ENCODE peak calls at places on chromosomes 4 and X, in five cellular contexts. One of them, this sample, is unnamed.

GRCh38 chrX:77899081-77899828 is at the start of gene COX7B:
- DNase-seq in posterior vena cava: no peak
- DNase-seq in AG08395: peak; percentile 65
- DNase-seq in nucleus accumbens: peak; percentile 88
- DNase-seq in AG10803: peak; percentile 95
- DNase-seq in this sample: peak; percentile 83

GRCh38 chrX:71870337-71871098 is 40.1 kb upstream of the NHSL2 start:
- DNase-seq in AG10803: no peak
- DNase-seq in nucleus accumbens: no peak
- DNase-seq in posterior vena cava: no peak
- DNase-seq in AG08395: no peak
- DNase-seq in this sample: no peak

GRCh38 chr4:183968502-183968901 is 63.4 kb downstream of the STOX2 start:
- DNase-seq in AG08395: no peak
- DNase-seq in nucleus accumbens: no peak
- DNase-seq in AG10803: no peak
- DNase-seq in posterior vena cava: no peak
- DNase-seq in this sample: no peak

GRCh38 chr4:37762294-37763163 is 64.0 kb upstream of the PGM2 start:
- DNase-seq in AG10803: no peak
- DNase-seq in AG08395: no peak
- DNase-seq in nucleus accumbens: no peak
- DNase-seq in posterior vena cava: no peak
- DNase-seq in this sample: no peak

GRCh38 chr4:41124916-41125548 is 89.3 kb downstream of the APBB2 start:
- DNase-seq in AG10803: peak; percentile 33
- DNase-seq in AG08395: no peak
- DNase-seq in posterior vena cava: no peak
- DNase-seq in nucleus accumbens: no peak
- DNase-seq in this sample: no peak

GRCh38 chrX:12771445-12772069 is 19.7 kb upstream of the PRPS2 start:
- DNase-seq in AG10803: peak; percentile 16
- DNase-seq in AG08395: peak; percentile 26
- DNase-seq in nucleus accumbens: peak; percentile 15
- DNase-seq in posterior vena cava: peak; percentile 87
- DNase-seq in this sample: peak; percentile 32

GRCh38 chrX:9678215-9678980 is 87.2 kb downstream of the GPR143 start:
- DNase-seq in AG10803: no peak
- DNase-seq in posterior vena cava: no peak
- DNase-seq in AG08395: no peak
- DNase-seq in nucleus accumbens: no peak
- DNase-seq in this sample: no peak

GRCh38 chrX:71989768-71990167 is 79.1 kb downstream of the NHSL2 start:
- DNase-seq in AG10803: peak; percentile 75
- DNase-seq in posterior vena cava: peak; percentile 84
- DNase-seq in nucleus accumbens: no peak
- DNase-seq in AG08395: peak; percentile 60
- DNase-seq in this sample: no peak

GRCh38 chrX:18666614-18667013 is 5.3 kb downstream of the RS1 start:
- DNase-seq in AG08395: no peak
- DNase-seq in AG10803: no peak
- DNase-seq in nucleus accumbens: no peak
- DNase-seq in posterior vena cava: no peak
- DNase-seq in this sample: no peak

GRCh38 chr4:176475091-176475490 is 155.3 kb downstream of the SPCS3 start:
- DNase-seq in AG08395: no peak
- DNase-seq in posterior vena cava: no peak
- DNase-seq in nucleus accumbens: no peak
- DNase-seq in AG10803: no peak
- DNase-seq in this sample: no peak

GRCh38 chr4:55087016-55087929 is 38.1 kb downstream of the KDR start:
- DNase-seq in posterior vena cava: no peak
- DNase-seq in nucleus accumbens: peak; percentile 49
- DNase-seq in AG10803: peak; percentile 40
- DNase-seq in AG08395: no peak
- DNase-seq in this sample: no peak

GRCh38 chrX:155747520-155747919 is 133.6 kb upstream of the VAMP7 start:
- DNase-seq in AG08395: no peak
- DNase-seq in AG10803: no peak
- DNase-seq in nucleus accumbens: no peak
- DNase-seq in posterior vena cava: no peak
- DNase-seq in this sample: peak; percentile 67

GRCh38 chr4:89263265-89263664 is 44.3 kb downstream of the GPRIN3 start:
- DNase-seq in nucleus accumbens: no peak
- DNase-seq in AG08395: no peak
- DNase-seq in posterior vena cava: no peak
- DNase-seq in AG10803: no peak
- DNase-seq in this sample: no peak

GRCh38 chr4:92121099-92121498 is 182.7 kb upstream of the GRID2 start:
- DNase-seq in nucleus accumbens: no peak
- DNase-seq in AG10803: no peak
- DNase-seq in posterior vena cava: no peak
- DNase-seq in AG08395: no peak
- DNase-seq in this sample: no peak

GRCh38 chrX:7318661-7319060 is 170.7 kb upstream of the PUDP start:
- DNase-seq in AG08395: no peak
- DNase-seq in posterior vena cava: no peak
- DNase-seq in nucleus accumbens: no peak
- DNase-seq in AG10803: peak; percentile 1
- DNase-seq in this sample: no peak

GRCh38 chr4:20480161-20480947 is 219.9 kb upstream of the PACRGL start:
- DNase-seq in AG08395: no peak
- DNase-seq in posterior vena cava: no peak
- DNase-seq in AG10803: no peak
- DNase-seq in nucleus accumbens: no peak
- DNase-seq in this sample: no peak

GRCh38 chr4:109072595-109072994 is 229.9 kb downstream of the COL25A1 start:
- DNase-seq in AG10803: peak; percentile 95
- DNase-seq in posterior vena cava: no peak
- DNase-seq in nucleus accumbens: no peak
- DNase-seq in AG08395: peak; percentile 54
- DNase-seq in this sample: no peak

GRCh38 chrX:18617351-18617750 is 54.6 kb downstream of the RS1 start:
- DNase-seq in AG10803: peak; percentile 54
- DNase-seq in posterior vena cava: no peak
- DNase-seq in nucleus accumbens: no peak
- DNase-seq in AG08395: peak; percentile 20
- DNase-seq in this sample: peak; percentile 42

GRCh38 chrX:101460669-101461068 is 24.6 kb upstream of the ARMCX4 start:
- DNase-seq in nucleus accumbens: no peak
- DNase-seq in AG10803: no peak
- DNase-seq in posterior vena cava: no peak
- DNase-seq in AG08395: no peak
- DNase-seq in this sample: no peak

GRCh38 chrX:11397680-11398079 is 104.5 kb downstream of the AMELX start:
- DNase-seq in nucleus accumbens: no peak
- DNase-seq in AG10803: no peak
- DNase-seq in posterior vena cava: no peak
- DNase-seq in AG08395: no peak
- DNase-seq in this sample: no peak

GRCh38 chr4:173332021-173332487 is 2.1 kb downstream of the HMGB2 start:
- DNase-seq in posterior vena cava: no peak
- DNase-seq in AG10803: peak; percentile 50
- DNase-seq in AG08395: no peak
- DNase-seq in nucleus accumbens: no peak
- DNase-seq in this sample: no peak

GRCh38 chr4:186844059-186844681 is 120.5 kb upstream of the FAT1 start:
- DNase-seq in nucleus accumbens: peak; percentile 4
- DNase-seq in AG08395: peak; percentile 70
- DNase-seq in posterior vena cava: no peak
- DNase-seq in AG10803: peak; percentile 75
- DNase-seq in this sample: no peak